ENCODE peak calls at places on chromosomes 4 and X, in five cellular contexts. D is endothelial cell of umbilical vein, L is HepG2, E is fibroblast of lung, B is K562. U is an unnamed sample. For H4K20me1, the result is how much of the 10 kb centered on the place peaks cover.

GRCh38 chr4:163988391-163988790 is 493.9 kb downstream of the TMA16 start:
- DNase-seq in D (no peak), E (no peak), L (no peak), B (no peak), U (no peak)

GRCh38 chrX:30791296-30792278 is 97.5 kb downstream of the TAB3 start:
- DNase-seq in B (no peak), E (no peak), D (no peak), L (no peak), U (no peak)

GRCh38 chr4:139014391-139015268 is 951 bp upstream of the NOCT start:
- DNase-seq in D (peak), L (peak), E (peak), B (peak), U (peak)

GRCh38 chr4:63814171-63814964 is 594.9 kb downstream of the TECRL start:
- DNase-seq in L (no peak), B (no peak), D (no peak), E (no peak), U (no peak)

GRCh38 chr4:101037938-101038413 is 309.4 kb downstream of the PPP3CA start:
- DNase-seq in D (peak), B (no peak), L (no peak), E (peak), U (peak)

GRCh38 chrX:109294097-109294815 is 187.6 kb downstream of the GUCY2F start:
- DNase-seq in D (no peak), L (no peak), B (no peak), E (peak), U (peak)

GRCh38 chr4:151052785-151053184 is 37.7 kb upstream of the LRBA start:
- DNase-seq in D (no peak), B (no peak), E (no peak), L (no peak), U (no peak)

GRCh38 chr4:2416564-2417195 is 1.8 kb downstream of the ZFYVE28 start:
- DNase-seq in E (peak), L (no peak), D (peak), B (peak), U (peak)

GRCh38 chrX:131778269-131779218 is 234.7 kb downstream of the OR13H1 start:
- DNase-seq in D (no peak), B (no peak), L (no peak), E (peak), U (no peak)

GRCh38 chr4:88573286-88573994 is 18.8 kb upstream of the HERC3 start:
- DNase-seq in D (no peak), E (no peak), L (no peak), B (no peak), U (peak)

GRCh38 chrX:20712811-20713210 is 446.1 kb upstream of the RPS6KA3 start:
- DNase-seq in L (no peak), E (peak), B (no peak), D (no peak), U (no peak)

GRCh38 chr4:94457692-94458106 is 6.0 kb downstream of the PDLIM5 start:
- DNase-seq in L (no peak), B (no peak), D (peak), E (peak), U (no peak)

GRCh38 chr4:177413092-177413491 is 29.1 kb downstream of the AGA start:
- DNase-seq in D (no peak), L (no peak), B (no peak), E (no peak), U (no peak)

GRCh38 chrX:19334945-19335626 is 8.6 kb upstream of the PDHA1 start:
- DNase-seq in L (peak), E (no peak), D (peak), B (peak), U (no peak)

GRCh38 chr4:168441412-168441811 is 38.9 kb downstream of the DDX60L start:
- DNase-seq in B (no peak), D (no peak), L (no peak), E (no peak), U (peak)

GRCh38 chrX:13473666-13474516 is 95.5 kb upstream of the EGFL6 start:
- DNase-seq in L (no peak), B (no peak), E (peak), D (no peak), U (peak)

GRCh38 chrX:41350976-41351569 is 17.1 kb downstream of the DDX3X start:
- DNase-seq in B (peak), D (peak), E (no peak), L (no peak), U (peak)

GRCh38 chrX:41351923-41352322 is 18.0 kb downstream of the DDX3X start:
- DNase-seq in D (peak), L (no peak), E (no peak), B (no peak), U (no peak)

GRCh38 chrX:41352329-41352801 is 18.4 kb downstream of the DDX3X start:
- DNase-seq in E (no peak), B (no peak), D (peak), L (no peak), U (no peak)

GRCh38 chrX:41348551-41348950 is 14.6 kb downstream of the DDX3X start:
- DNase-seq in D (no peak), L (no peak), E (no peak), B (no peak), U (no peak)

GRCh38 chrX:41350150-41350975 is 16.4 kb downstream of the DDX3X start:
- DNase-seq in B (peak), L (no peak), D (peak), E (peak), U (peak)
- H4K20me1 ChIP-seq in B (under half), L (under half), D (under half), E (under half), U (under half)

DNA sequence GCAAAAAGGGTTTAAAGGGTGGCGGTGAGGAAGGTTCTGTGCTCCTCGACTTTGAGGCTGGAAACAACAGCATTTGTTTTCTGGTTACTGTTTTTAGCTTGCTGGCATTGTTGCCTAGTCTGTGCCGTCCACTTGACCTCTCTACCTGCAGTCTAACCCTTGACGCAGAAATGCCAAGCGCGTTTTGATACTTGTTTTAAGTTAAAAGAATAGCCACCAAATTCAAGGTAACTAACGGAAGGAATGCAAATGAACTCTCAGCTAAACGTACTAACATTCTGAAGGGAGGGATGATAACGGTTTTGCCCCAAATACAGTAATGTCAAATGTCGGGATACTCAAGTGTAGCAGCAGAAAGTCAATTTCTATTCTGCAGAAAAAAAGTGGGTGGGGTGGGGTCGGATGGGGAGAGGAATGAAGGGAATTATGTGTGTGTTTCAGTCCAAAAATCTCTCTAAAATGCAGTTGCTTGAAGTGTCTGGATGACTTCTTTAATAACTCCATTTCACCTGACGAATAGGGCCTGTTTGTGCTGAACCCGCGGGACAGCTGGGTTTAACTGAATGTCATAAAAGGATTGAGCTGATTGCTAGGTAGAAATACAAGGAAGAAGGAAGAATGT is 3.4 kb upstream of the NKX6-1 start:
- DNase-seq in E (no peak), B (no peak), L (no peak), D (no peak), U (no peak)
- TF ChIP-seq EZH2 in E (no peak), B (peak), L (no peak), D (peak), U (peak)

GRCh38 chr4:780730-781492 is 45.0 kb downstream of the CPLX1 start:
- DNase-seq in L (no peak), D (peak), E (no peak), B (no peak), U (peak)

GRCh38 chr4:776743-777441 is 49.0 kb downstream of the CPLX1 start:
- DNase-seq in E (no peak), D (no peak), B (no peak), L (no peak), U (no peak)

GRCh38 chr4:781493-782216 is 44.3 kb downstream of the CPLX1 start:
- DNase-seq in L (peak), E (peak), B (peak), D (peak), U (peak)

GRCh38 chr4:779555-779954 is 46.4 kb downstream of the CPLX1 start:
- DNase-seq in E (no peak), D (no peak), B (no peak), L (no peak), U (no peak)

DNA sequence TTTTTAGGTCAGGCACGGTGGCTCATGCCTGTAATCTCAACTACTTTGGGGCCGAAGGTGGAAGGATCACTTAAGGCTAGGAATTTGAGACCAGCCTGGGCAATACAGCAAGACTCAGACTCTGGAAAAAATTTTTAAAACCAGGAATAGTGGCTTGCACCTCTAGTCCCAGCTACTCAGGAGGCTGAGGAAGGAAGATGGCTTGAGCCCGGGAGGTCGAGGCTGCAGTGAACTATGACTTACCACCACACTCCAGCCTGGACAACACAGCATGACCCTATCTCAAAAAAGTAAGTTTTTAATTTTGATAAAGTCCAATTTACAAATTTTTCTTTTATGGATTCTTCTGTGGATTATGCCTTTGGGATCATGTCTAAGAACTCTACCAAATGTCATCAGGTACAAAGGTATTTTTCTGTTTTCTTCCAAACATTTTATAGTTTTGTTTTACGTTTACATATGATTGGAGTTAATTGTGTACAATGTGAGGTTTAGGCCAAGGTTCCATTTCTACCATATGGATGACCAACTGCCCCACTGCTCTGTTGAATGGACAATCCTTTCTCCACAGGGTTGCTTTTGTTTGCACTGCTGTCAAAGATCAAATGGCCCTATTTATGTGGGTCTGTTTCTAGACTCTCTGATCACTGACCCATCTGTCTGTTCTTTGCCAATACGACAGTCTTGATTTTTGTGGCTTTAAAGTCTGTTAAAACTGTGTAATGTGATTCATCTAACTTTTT is 48.2 kb downstream of the CPLX1 start:
- DNase-seq in D (no peak), L (peak), B (no peak), E (no peak), U (no peak)
- H4K20me1 ChIP-seq in D (under half), L (half or more), B (under half), E (under half), U (under half)

GRCh38 chr4:110623710-110624015 is 786 bp upstream of the PITX2 start:
- DNase-seq in E (no peak), B (no peak), L (no peak), D (no peak), U (no peak)
- TF ChIP-seq EZH2 in E (no peak), B (no peak), L (no peak), D (no peak), U (no peak)